ENCODE peak calls at places on chromosomes 5 and 9, in five cellular contexts. U, M, I, Q and L are unnamed samples. For H3K9me3, the result is how much of the 10 kb centered on the place peaks cover.

GRCh38 chr5:165981721-165982120 is 2309.7 kb upstream of the WWC1 start:
- DNase-seq in M (no peak), I (no peak), U (no peak), Q (no peak), L (no peak)

GRCh38 chr5:91229031-91229623 is 154.0 kb downstream of the ARRDC3 start:
- DNase-seq in U (no peak), Q (no peak), M (no peak), I (no peak), L (no peak)

GRCh38 chr9:133113163-133113927 is 7.7 kb downstream of the RALGDS start:
- DNase-seq in U (no peak), Q (peak), I (no peak), M (peak), L (no peak)

GRCh38 chr5:174045470-174046025 is at the start of gene NSG2:
- DNase-seq in I (peak), U (no peak), Q (peak), M (peak), L (peak)

GRCh38 chr9:107169796-107170195 is 113.3 kb upstream of the RAD23B start:
- DNase-seq in I (no peak), Q (no peak), M (no peak), U (no peak), L (no peak)

GRCh38 chr9:113427629-113428028 is 17.1 kb downstream of the C9orf43 start:
- DNase-seq in I (no peak), M (no peak), Q (no peak), U (no peak), L (no peak)

GRCh38 chr9:28866951-28867350 is 1293.7 kb upstream of the C9orf72 start:
- DNase-seq in U (no peak), M (no peak), Q (no peak), I (no peak), L (no peak)

GRCh38 chr9:114434878-114435311 is 47.1 kb upstream of the AKNA start:
- DNase-seq in U (no peak), M (no peak), Q (peak), I (peak), L (peak)

GRCh38 chr5:157308826-157309465 is 43.0 kb downstream of the CYFIP2 start:
- DNase-seq in Q (no peak), U (no peak), M (no peak), I (no peak), L (no peak)

GRCh38 chr5:169097374-169097831 is 203.5 kb downstream of the SLIT3 start:
- DNase-seq in M (no peak), U (no peak), Q (no peak), I (no peak), L (no peak)

GRCh38 chr5:150904479-150905311 is at the start of gene ZNF300:
- DNase-seq in M (peak), I (peak), U (peak), Q (peak), L (peak)
- H3K9me3 ChIP-seq in M (half or more), I (under half), U (under half), Q (under half), L (under half)

GRCh38 chr9:110058304-110058953 is 149.5 kb downstream of the C9orf152 start:
- DNase-seq in Q (no peak), U (peak), M (peak), I (peak), L (no peak)
- H3K9me3 ChIP-seq in Q (under half), U (under half), M (under half), I (under half), L (under half)

GRCh38 chr9:40913928-40914673 is 214.4 kb downstream of the FOXD4L6 start:
- DNase-seq in Q (no peak), M (no peak), I (no peak), U (no peak), L (no peak)
- H3K9me3 ChIP-seq in Q (half or more), M (half or more), I (under half), U (half or more), L (under half)

GRCh38 chr9:10566853-10567252 is 45.9 kb downstream of the PTPRD start:
- DNase-seq in I (no peak), Q (no peak), M (no peak), U (no peak), L (no peak)
- H3K9me3 ChIP-seq in I (under half), Q (under half), M (under half), U (under half), L (under half)

GRCh38 chr9:13688223-13688989 is 408.9 kb upstream of the MPDZ start:
- DNase-seq in Q (no peak), I (no peak), U (no peak), M (no peak), L (no peak)

GRCh38 chr9:13690595-13690994 is 411.1 kb upstream of the MPDZ start:
- DNase-seq in I (no peak), U (no peak), M (no peak), Q (no peak), L (no peak)

GRCh38 chr9:13689925-13690324 is 410.4 kb upstream of the MPDZ start:
- DNase-seq in Q (no peak), U (no peak), I (no peak), M (no peak), L (no peak)

GRCh38 chr9:13688990-13689600 is 409.6 kb upstream of the MPDZ start:
- DNase-seq in U (no peak), Q (no peak), M (peak), I (peak), L (no peak)
- H3K9me3 ChIP-seq in U (under half), Q (under half), M (under half), I (under half), L (under half)

GRCh38 chr5:25669645-25670401 is 1025.0 kb upstream of the CDH10 start:
- DNase-seq in Q (no peak), M (no peak), I (no peak), U (no peak), L (no peak)
- H3K9me3 ChIP-seq in Q (under half), M (under half), I (under half), U (under half), L (under half)

GRCh38 chr9:138075496-138075895 is 197.9 kb downstream of the CACNA1B start:
- DNase-seq in U (no peak), Q (no peak), I (no peak), M (no peak), L (no peak)

GRCh38 chr9:138077126-138077525 is 199.5 kb downstream of the CACNA1B start:
- DNase-seq in Q (no peak), M (no peak), U (no peak), I (no peak), L (no peak)

GRCh38 chr9:138075961-138076649 is 198.5 kb downstream of the CACNA1B start:
- DNase-seq in M (no peak), U (no peak), I (no peak), Q (no peak), L (no peak)

GRCh38 chr9:138077898-138078540 is 200.4 kb downstream of the CACNA1B start:
- DNase-seq in Q (no peak), I (no peak), M (no peak), U (no peak), L (no peak)

GRCh38 chr9:138076650-138077009 is 199.0 kb downstream of the CACNA1B start:
- DNase-seq in I (no peak), M (no peak), U (no peak), Q (no peak), L (no peak)
- H3K9me3 ChIP-seq in I (under half), M (under half), U (under half), Q (under half), L (under half)

GRCh38 chr9:71879644-71880174 is 31.3 kb downstream of the ABHD17B start:
- DNase-seq in I (no peak), M (no peak), U (no peak), Q (no peak), L (no peak)
- H3K9me3 ChIP-seq in I (under half), M (half or more), U (under half), Q (under half), L (under half)